ENCODE peak calls at places on chromosome 19, in six cellular contexts. D is neural progenitor cell; Z is suprapubic skin; M is AG04450; X is effector memory CD4-positive, alpha-beta T cell; Y is psoas muscle. C is an unnamed sample.

GRCh38 chr19:16573296-16573695 is 1.1 kb upstream of the SLC35E1 start:
- DNase-seq in D (no peak), Z (no peak), M (no peak), X (no peak), Y (no peak), C (no peak)

GRCh38 chr19:8253678-8254077 is 44.5 kb downstream of the CERS4 start:
- DNase-seq in D (no peak), Z (no peak), M (no peak), X (no peak), Y (peak), C (no peak)

GRCh38 chr19:27793128-27793643 is 1419.8 kb downstream of the UQCRFS1 start:
- DNase-seq in D (peak), Z (peak), M (peak), X (peak), Y (peak), C (no peak)

GRCh38 chr19:2578391-2578826 is 102.5 kb downstream of the GADD45B start:
- DNase-seq in D (peak), Z (no peak), M (no peak), X (no peak), Y (peak), C (no peak)

GRCh38 chr19:51098366-51099069 is 9.7 kb downstream of the CTU1 start:
- DNase-seq in D (peak), Z (no peak), M (no peak), X (peak), Y (no peak), C (no peak)

GRCh38 chr19:39082167-39082566 is 2.0 kb upstream of the ACP7 start:
- DNase-seq in D (no peak), Z (no peak), M (no peak), X (no peak), Y (no peak), C (no peak)

GRCh38 chr19:3625996-3626472 is 556 bp downstream of the CACTIN start:
- DNase-seq in D (peak), Z (no peak), M (no peak), X (no peak), Y (no peak), C (no peak)

GRCh38 chr19:3270908-3271307 is 46.4 kb downstream of the CELF5 start:
- DNase-seq in D (peak), Z (no peak), M (no peak), X (no peak), Y (no peak), C (no peak)

GRCh38 chr19:47331490-47331889 is 485 bp upstream of the C5AR2 start:
- DNase-seq in D (no peak), Z (no peak), M (no peak), X (no peak), Y (no peak), C (no peak)
- H3K27ac ChIP-seq in D (no peak), Z (no peak), M (no peak), X (no peak), Y (no peak), C (peak)

GRCh38 chr19:34171877-34172660 is at the start of gene LSM14A:
- DNase-seq in D (peak), Z (peak), M (peak), X (peak), Y (peak), C (peak)

GRCh38 chr19:34172661-34173144 is 399 bp downstream of the LSM14A start:
- DNase-seq in D (peak), Z (no peak), M (no peak), X (no peak), Y (no peak), C (no peak)

GRCh38 chr19:34176581-34176980 is 4.3 kb downstream of the LSM14A start:
- DNase-seq in D (no peak), Z (no peak), M (no peak), X (no peak), Y (no peak), C (no peak)

GRCh38 chr19:34173145-34173956 is 1.0 kb downstream of the LSM14A start:
- DNase-seq in D (peak), Z (peak), M (no peak), X (no peak), Y (peak), C (no peak)

DNA sequence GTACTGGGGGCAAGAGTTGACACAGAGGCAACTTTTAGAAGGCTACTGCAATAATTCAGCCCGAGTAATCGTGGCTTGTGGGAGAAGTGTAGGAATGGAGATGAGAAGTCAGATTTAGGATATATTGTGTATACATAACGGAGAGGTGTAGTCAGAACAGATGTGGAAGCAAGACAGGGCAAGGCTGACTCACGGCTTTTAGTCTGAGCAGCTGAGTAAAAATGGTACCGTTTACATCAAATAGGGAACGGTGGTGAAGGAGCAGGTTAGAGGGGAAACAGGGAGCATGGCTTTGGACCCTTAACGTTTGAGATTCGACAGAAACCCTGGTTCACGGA is 796 bp upstream of the LSM14A start:
- DNase-seq in D (no peak), Z (no peak), M (peak), X (no peak), Y (no peak), C (no peak)
- H3K27ac ChIP-seq in D (peak), Z (peak), M (peak), X (peak), Y (peak), C (peak)

DNA sequence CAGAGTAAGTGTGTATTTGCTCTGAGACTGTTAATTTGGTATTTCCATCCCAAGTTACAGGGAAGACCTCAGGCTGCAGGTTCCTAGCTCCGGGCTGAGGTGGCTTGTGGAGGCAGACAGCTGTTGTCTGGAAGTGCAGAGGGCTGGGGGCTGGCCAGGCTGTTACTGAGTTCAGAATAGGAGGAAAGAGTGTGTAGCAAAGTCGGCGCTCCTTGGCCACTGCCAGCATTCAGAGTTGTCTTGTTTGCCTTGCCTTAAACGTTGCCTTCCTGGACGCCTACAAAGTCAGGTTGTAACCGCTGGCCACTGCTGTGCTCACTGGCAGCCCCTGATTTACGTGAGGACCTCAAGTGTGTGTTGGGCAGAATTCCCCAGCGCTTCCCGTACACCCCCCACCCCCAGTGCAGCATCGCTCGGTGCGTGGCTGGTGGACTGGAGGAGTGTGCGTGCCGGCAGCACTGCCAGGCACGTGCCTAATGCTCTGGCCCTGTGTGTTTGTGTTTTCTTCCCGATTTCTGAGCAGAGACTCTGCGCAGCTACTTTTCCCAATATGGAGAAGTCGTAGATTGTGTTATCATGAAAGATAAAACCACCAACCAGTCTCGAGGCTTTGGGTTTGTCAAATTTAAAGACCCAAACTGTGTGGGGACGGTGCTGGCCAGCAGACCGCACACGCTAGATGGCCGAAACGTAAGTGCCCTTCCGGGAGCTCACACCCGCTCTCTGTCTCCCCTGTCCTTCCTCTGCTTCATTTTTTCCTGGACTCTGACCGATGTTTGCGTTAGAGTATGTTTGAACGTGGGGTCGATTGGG is 10.5 kb downstream of the DAZAP1 start:
- DNase-seq in D (no peak), Z (no peak), M (no peak), X (no peak), Y (no peak), C (no peak)
- H3K27ac ChIP-seq in D (no peak), Z (peak), M (peak), X (no peak), Y (peak), C (peak)

GRCh38 chr19:46610851-46611770 is 10.0 kb downstream of the CALM3 start:
- DNase-seq in D (no peak), Z (no peak), M (no peak), X (no peak), Y (peak), C (no peak)

GRCh38 chr19:46611791-46612190 is 10.7 kb downstream of the CALM3 start:
- DNase-seq in D (no peak), Z (no peak), M (no peak), X (no peak), Y (peak), C (no peak)

GRCh38 chr19:46609511-46610412 is 8.6 kb downstream of the CALM3 start:
- DNase-seq in D (no peak), Z (peak), M (no peak), X (no peak), Y (peak), C (no peak)

GRCh38 chr19:46608581-46609345 is 7.6 kb downstream of the CALM3 start:
- DNase-seq in D (no peak), Z (no peak), M (no peak), X (no peak), Y (peak), C (no peak)

GRCh38 chr19:46610413-46610775 is 9.3 kb downstream of the CALM3 start:
- DNase-seq in D (no peak), Z (no peak), M (no peak), X (no peak), Y (peak), C (no peak)
- H3K27ac ChIP-seq in D (no peak), Z (no peak), M (no peak), X (no peak), Y (no peak), C (no peak)